ENCODE peak calls at places on chromosomes 7 and 10, in ten cellular contexts. H, A, U, B, L, I, X, R, K and E are unnamed samples.

GRCh38 chr10:123558651-123559050 is 107.5 kb upstream of the GPR26 start:
- DNase-seq in I (no peak), X (no peak), R (no peak), L (no peak), B (no peak), A (peak), H (no peak), U (peak), K (no peak), E (no peak)

GRCh38 chr7:4245866-4246470 is 436.1 kb upstream of the FOXK1 start:
- DNase-seq in B (no peak), X (no peak), A (no peak), L (no peak), U (no peak), H (no peak), I (no peak), R (no peak), K (no peak), E (no peak)

GRCh38 chr7:54811016-54811924 is 52.3 kb upstream of the SEC61G start:
- DNase-seq in R (no peak), B (no peak), L (no peak), K (no peak), H (no peak), A (no peak), I (peak), X (no peak), U (no peak), E (no peak)

GRCh38 chr7:158357898-158358821 is 229.5 kb downstream of the PTPRN2 start:
- DNase-seq in B (no peak), I (no peak), R (no peak), L (no peak), U (peak), A (no peak), X (no peak), K (no peak), H (no peak), E (peak)

GRCh38 chr7:77549103-77549870 is 12.2 kb downstream of the PTPN12 start:
- DNase-seq in A (no peak), K (no peak), L (no peak), H (no peak), U (no peak), X (no peak), B (no peak), I (no peak), R (no peak), E (no peak)

GRCh38 chr10:88194041-88194887 is 330.8 kb downstream of the PTEN start:
- DNase-seq in X (no peak), B (no peak), L (no peak), H (no peak), R (peak), I (peak), K (no peak), U (no peak), A (no peak), E (peak)

GRCh38 chr10:63084690-63085377 is 48.3 kb upstream of the NRBF2 start:
- DNase-seq in A (no peak), K (no peak), H (no peak), I (no peak), U (no peak), R (no peak), L (no peak), B (no peak), X (no peak), E (no peak)

GRCh38 chr7:64863969-64864368 is 39.1 kb upstream of the ZNF273 start:
- DNase-seq in R (no peak), L (no peak), X (no peak), K (no peak), A (peak), H (no peak), I (no peak), U (no peak), B (no peak), E (no peak)

GRCh38 chr7:140033036-140033435 is 29.7 kb downstream of the PARP12 start:
- DNase-seq in B (no peak), R (no peak), U (no peak), A (no peak), X (no peak), H (no peak), K (no peak), I (peak), L (no peak), E (no peak)

GRCh38 chr7:67542916-67543315 is 546.3 kb downstream of the TYW1 start:
- DNase-seq in H (no peak), A (no peak), K (no peak), B (no peak), R (no peak), U (no peak), I (no peak), X (no peak), L (no peak), E (no peak)

GRCh38 chr7:157357129-157358040 is 20.6 kb downstream of the DNAJB6 start:
- DNase-seq in A (no peak), U (peak), X (no peak), I (no peak), B (no peak), H (no peak), L (no peak), K (no peak), R (peak), E (no peak)

GRCh38 chr10:129963076-129963830 is 821 bp downstream of the EBF3 start:
- DNase-seq in R (no peak), H (no peak), I (peak), A (peak), U (no peak), B (no peak), X (no peak), L (no peak), K (no peak), E (peak)

GRCh38 chr10:95303535-95303934 is 12.7 kb upstream of the PDLIM1 start:
- DNase-seq in L (no peak), U (no peak), H (no peak), R (no peak), X (no peak), B (no peak), K (no peak), A (no peak), I (peak), E (no peak)

GRCh38 chr10:125795637-125796190 is 20.1 kb upstream of the MMP21 start:
- DNase-seq in B (no peak), X (no peak), H (no peak), R (no peak), A (no peak), L (no peak), K (no peak), U (no peak), I (no peak), E (no peak)

GRCh38 chr10:28082316-28082715 is 83.4 kb upstream of the ODAD2 start:
- DNase-seq in R (no peak), L (no peak), U (no peak), I (no peak), A (no peak), B (no peak), K (no peak), H (no peak), X (no peak), E (no peak)

GRCh38 chr7:13077466-13077865 is 390.0 kb downstream of the ARL4A start:
- DNase-seq in H (no peak), B (no peak), I (peak), U (no peak), R (no peak), X (no peak), K (no peak), A (no peak), L (no peak), E (no peak)

GRCh38 chr7:143279186-143280098 is 5.3 kb upstream of the TMEM139 start:
- DNase-seq in L (peak), R (no peak), A (no peak), X (no peak), H (no peak), B (no peak), I (peak), U (no peak), K (peak), E (no peak)

GRCh38 chr10:15539262-15539661 is 168.2 kb upstream of the FAM171A1 start:
- DNase-seq in B (no peak), A (no peak), H (no peak), U (no peak), R (no peak), K (no peak), X (no peak), I (no peak), L (no peak), E (no peak)

GRCh38 chr10:130910848-130911247 is 400.7 kb downstream of the TCERG1L start:
- DNase-seq in X (no peak), R (no peak), K (no peak), A (no peak), I (no peak), B (no peak), U (no peak), H (no peak), L (no peak), E (no peak)

GRCh38 chr7:110507832-110508231 is 583.1 kb upstream of the LRRN3 start:
- DNase-seq in I (no peak), R (no peak), X (no peak), K (no peak), L (no peak), H (no peak), U (no peak), B (no peak), A (no peak), E (no peak)

GRCh38 chr10:34467902-34468301 is 347.2 kb downstream of the PARD3 start:
- DNase-seq in U (no peak), B (no peak), R (no peak), X (no peak), I (no peak), A (no peak), L (no peak), H (no peak), K (no peak), E (no peak)

GRCh38 chr10:34470307-34470706 is 344.8 kb downstream of the PARD3 start:
- DNase-seq in I (no peak), R (no peak), L (no peak), K (no peak), H (no peak), U (no peak), A (no peak), B (no peak), X (no peak), E (no peak)

GRCh38 chr10:34473174-34474059 is 341.7 kb downstream of the PARD3 start:
- DNase-seq in H (no peak), K (no peak), X (no peak), B (no peak), I (no peak), U (no peak), R (no peak), L (no peak), A (no peak), E (no peak)

GRCh38 chr10:34467364-34467763 is 347.7 kb downstream of the PARD3 start:
- DNase-seq in I (no peak), L (no peak), R (no peak), U (no peak), A (no peak), K (no peak), X (no peak), H (no peak), B (no peak), E (no peak)

GRCh38 chr10:34469446-34469845 is 345.6 kb downstream of the PARD3 start:
- DNase-seq in R (no peak), X (no peak), B (no peak), L (no peak), I (no peak), K (no peak), H (no peak), A (no peak), U (no peak), E (no peak)
- H3K4me3 ChIP-seq in R (no peak), X (no peak), B (no peak), L (no peak), I (no peak), K (no peak), H (no peak), A (no peak), U (no peak), E (no peak)

DNA sequence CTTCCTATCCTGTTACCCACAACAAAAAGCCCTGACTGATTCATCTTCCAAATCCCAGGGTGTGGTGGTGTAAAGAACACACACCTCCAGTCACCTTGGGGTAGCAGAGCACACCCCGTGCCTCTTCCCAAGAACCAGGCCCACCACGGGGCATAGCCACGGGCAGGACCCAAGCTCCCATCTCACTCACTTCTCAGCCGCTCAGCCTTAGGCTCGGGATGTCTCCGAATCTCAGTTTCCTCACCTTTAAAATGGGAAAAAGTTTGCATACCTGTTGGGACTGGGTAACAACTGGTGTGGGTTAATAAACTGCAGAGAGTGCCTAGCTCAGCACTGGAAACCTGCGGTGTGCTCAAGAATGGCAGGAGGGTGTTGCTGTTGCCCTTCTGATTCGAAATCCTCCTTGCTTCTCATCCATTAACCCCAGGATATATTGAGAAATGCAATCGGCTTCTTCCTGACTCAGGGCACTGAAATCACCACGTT is 138.9 kb downstream of the FGFR2 start:
- DNase-seq in R (no peak), U (no peak), I (no peak), L (no peak), X (no peak), K (no peak), H (no peak), A (no peak), B (no peak), E (no peak)
- H3K27ac ChIP-seq in R (no peak), U (no peak), I (no peak), L (no peak), X (no peak), K (no peak), H (no peak), A (peak), B (no peak), E (peak)

DNA sequence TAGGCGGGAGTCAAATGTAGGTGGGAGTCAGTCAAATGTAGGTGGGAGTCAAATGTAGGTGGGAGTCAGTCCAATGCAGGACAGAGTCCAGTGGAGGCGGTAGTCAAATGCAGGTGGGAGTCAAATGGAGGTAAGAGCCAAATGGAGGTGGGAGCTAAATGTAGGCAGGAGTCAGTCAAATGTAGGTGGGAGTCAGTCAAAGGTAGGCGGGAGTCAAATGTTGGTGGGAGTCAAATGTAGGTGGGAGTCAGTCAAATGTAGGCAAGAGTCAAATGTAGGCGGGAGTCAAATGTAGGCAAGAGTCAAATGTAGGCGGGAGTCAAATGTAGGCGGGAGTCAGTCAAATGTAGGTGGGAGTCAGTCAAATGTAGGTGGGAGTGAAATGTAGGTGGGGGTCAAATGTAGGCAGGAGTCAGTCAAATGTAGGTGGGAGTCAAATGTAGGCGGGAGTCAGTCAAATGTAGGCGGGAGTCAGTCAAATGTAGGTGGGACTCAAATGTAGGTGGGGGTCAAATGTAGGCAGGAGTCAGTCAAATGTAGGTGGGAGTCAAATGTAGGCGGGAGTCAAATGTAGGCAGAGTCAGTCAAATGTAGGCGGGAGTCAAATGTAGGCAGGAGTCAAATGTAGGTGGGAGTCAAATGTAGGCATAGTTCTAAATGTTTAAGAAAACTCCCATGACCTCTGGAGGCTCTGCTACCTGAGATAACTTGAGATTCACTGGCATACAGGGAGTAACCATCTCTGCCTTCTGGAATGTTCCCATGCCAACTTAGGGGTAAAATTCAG is 30.2 kb upstream of the ZFAND2A start:
- DNase-seq in R (no peak), B (no peak), A (no peak), I (no peak), L (no peak), X (no peak), H (no peak), U (no peak), K (no peak), E (no peak)
- TF ChIP-seq CTCF in R (no peak), B (no peak), A (no peak), I (no peak), L (no peak), X (no peak), H (no peak), U (no peak), K (no peak), E (no peak)

GRCh38 chr10:115056186-115056585 is 37.0 kb upstream of the ATRNL1 start:
- DNase-seq in H (no peak), B (no peak), L (no peak), I (no peak), X (no peak), K (no peak), U (no peak), R (no peak), A (no peak), E (no peak)

GRCh38 chr10:115063702-115064479 is 29.3 kb upstream of the ATRNL1 start:
- DNase-seq in I (no peak), K (no peak), B (no peak), X (no peak), A (no peak), L (no peak), U (no peak), R (no peak), H (no peak), E (no peak)

GRCh38 chr10:115059301-115059898 is 33.8 kb upstream of the ATRNL1 start:
- DNase-seq in U (no peak), L (no peak), I (no peak), A (no peak), K (no peak), X (no peak), B (no peak), H (no peak), R (no peak), E (no peak)
- H3K4me3 ChIP-seq in U (no peak), L (no peak), I (no peak), A (no peak), K (no peak), X (no peak), B (no peak), H (no peak), R (no peak), E (no peak)

GRCh38 chr7:45648671-45648995 is 74.5 kb downstream of the ADCY1 start:
- DNase-seq in U (peak), A (no peak), H (no peak), K (no peak), I (no peak), X (no peak), R (no peak), L (no peak), B (no peak), E (no peak)
- H3K27ac ChIP-seq in U (no peak), A (no peak), H (no peak), K (no peak), I (no peak), X (no peak), R (no peak), L (no peak), B (no peak), E (no peak)

DNA sequence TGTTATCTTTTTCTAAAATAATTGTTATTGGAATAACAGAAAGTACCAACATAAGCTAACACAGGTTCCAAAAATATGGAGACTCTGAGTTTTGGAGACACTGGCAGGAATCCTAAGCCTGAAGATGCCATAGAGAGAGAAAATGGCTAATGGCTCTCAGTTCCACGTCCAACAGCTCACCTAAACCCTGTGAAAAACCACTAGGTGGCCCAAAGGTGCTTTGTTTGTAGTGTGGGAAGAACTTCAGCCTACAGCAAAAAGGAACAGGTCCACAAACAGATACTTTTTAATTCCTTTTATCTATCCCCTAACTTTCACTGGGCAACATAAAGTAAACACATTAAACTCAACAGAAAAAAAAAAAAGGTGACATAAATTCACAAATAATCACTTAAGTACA is 272.3 kb downstream of the SEMA3D start:
- DNase-seq in A (no peak), I (no peak), H (no peak), R (no peak), K (no peak), X (peak), L (no peak), B (no peak), U (no peak), E (no peak)
- TF ChIP-seq CTCF in A (no peak), I (no peak), H (no peak), R (no peak), K (no peak), X (peak), L (peak), B (no peak), U (no peak), E (no peak)

GRCh38 chr7:45978010-45978681 is 57.1 kb upstream of the IGFBP3 start:
- DNase-seq in L (peak), A (peak), R (no peak), U (no peak), I (peak), X (no peak), B (peak), K (peak), H (no peak), E (peak)
- H3K4me3 ChIP-seq in L (no peak), A (peak), R (no peak), U (no peak), I (no peak), X (no peak), B (no peak), K (no peak), H (no peak), E (no peak)

GRCh38 chr10:72084094-72084459 is 4.3 kb downstream of the SPOCK2 start:
- DNase-seq in I (no peak), U (no peak), H (no peak), K (no peak), L (no peak), B (peak), X (no peak), A (no peak), R (no peak), E (no peak)

GRCh38 chr10:72087392-72087968 is 871 bp downstream of the SPOCK2 start:
- DNase-seq in L (no peak), U (no peak), B (no peak), X (no peak), I (no peak), A (no peak), R (no peak), H (no peak), K (no peak), E (no peak)

GRCh38 chr10:72085166-72085565 is 3.2 kb downstream of the SPOCK2 start:
- DNase-seq in I (no peak), R (no peak), X (peak), K (no peak), A (no peak), L (no peak), U (no peak), H (no peak), B (no peak), E (no peak)

GRCh38 chr10:72086466-72087391 is 1.6 kb downstream of the SPOCK2 start:
- DNase-seq in L (no peak), X (no peak), I (peak), K (no peak), B (no peak), H (no peak), U (no peak), A (no peak), R (no peak), E (peak)

GRCh38 chr10:72085864-72086465 is 2.4 kb downstream of the SPOCK2 start:
- DNase-seq in R (no peak), L (no peak), K (no peak), A (peak), H (no peak), U (no peak), I (no peak), X (no peak), B (no peak), E (no peak)
- H3K27ac ChIP-seq in R (peak), L (peak), K (no peak), A (no peak), H (no peak), U (no peak), I (no peak), X (peak), B (no peak), E (peak)

DNA sequence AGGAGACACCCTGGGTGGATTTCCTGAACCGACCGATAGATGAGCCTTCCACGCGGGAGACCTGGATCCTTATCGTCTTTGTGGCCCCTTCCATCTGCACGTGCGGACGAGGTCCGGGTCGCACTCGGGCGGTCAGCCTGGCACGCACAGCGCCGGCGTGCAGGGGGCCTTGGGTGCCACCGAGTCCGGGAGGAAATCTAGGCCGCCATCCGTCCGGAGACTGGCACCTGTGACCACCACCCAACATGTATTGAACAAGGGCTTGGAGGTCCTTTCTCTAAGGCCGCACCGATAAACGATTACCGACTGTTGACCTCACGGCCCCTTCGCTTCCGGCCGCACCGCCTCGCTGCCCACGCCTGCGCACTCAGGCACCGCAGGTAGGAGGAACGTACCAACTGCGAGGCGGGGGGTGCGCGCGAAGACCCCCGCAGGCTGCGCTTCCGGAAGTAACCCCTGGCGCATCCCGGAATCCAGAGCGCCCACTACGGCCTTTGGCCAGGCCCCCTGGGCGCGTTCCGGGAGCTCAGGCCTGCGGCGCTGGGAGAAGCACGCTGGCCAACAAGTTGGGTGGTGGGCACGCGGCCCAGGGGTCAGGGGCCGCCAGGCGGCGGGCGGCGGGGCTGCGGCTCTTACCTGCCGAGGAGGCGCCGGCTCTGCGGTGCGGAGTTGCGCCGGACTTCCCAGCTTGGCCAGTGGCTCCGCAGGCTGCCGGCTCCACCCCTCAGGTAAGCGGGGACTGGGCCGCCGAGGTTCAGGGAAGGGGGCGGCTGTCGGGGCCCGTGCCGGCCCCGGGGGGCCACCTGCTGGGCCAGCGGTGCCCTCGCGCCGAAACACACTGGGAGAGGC is at the start of the genes ACTR3C and LRRC61:
- DNase-seq in A (peak), X (peak), I (no peak), B (peak), R (no peak), K (peak), H (peak), U (no peak), L (no peak), E (peak)
- TF ChIP-seq CTCF in A (no peak), X (peak), I (no peak), B (no peak), R (no peak), K (no peak), H (no peak), U (no peak), L (no peak), E (no peak)